ENCODE peak calls at places on chromosome 4, in nine cellular contexts. G is body of pancreas, R is pancreas, A is breast epithelium, F is tibial nerve, V is fibroblast of lung, T is HCT116, Z is Panc1, L is cardiac muscle cell. E is an unnamed sample.
A peak's percentile ranks its signal among the peaks of the same experiment; 100 is the strongest.

GRCh38 chr4:19969492-19969891 is 282.2 kb upstream of the SLIT2 start:
- DNase-seq in V (no peak), T (no peak), F (no peak), G (no peak), R (no peak), A (no peak), Z (no peak), L (no peak), E (no peak)

GRCh38 chr4:6751611-6752485 is 30.7 kb upstream of the KIAA0232 start:
- DNase-seq in F (no peak), A (no peak), Z (no peak), G (no peak), V (no peak), L (no peak), R (no peak), T (no peak), E (no peak)

GRCh38 chr4:10276152-10276551 is 159.6 kb upstream of the WDR1 start:
- DNase-seq in F (no peak), V (no peak), L (no peak), A (no peak), T (no peak), Z (no peak), G (no peak), R (no peak), E (no peak)

GRCh38 chr4:125179727-125180126 is 135.0 kb upstream of the FAT4 start:
- DNase-seq in T (no peak), A (no peak), L (no peak), V (no peak), R (no peak), G (no peak), Z (no peak), F (no peak), E (no peak)

GRCh38 chr4:76429636-76430035 is 5.4 kb upstream of the SHROOM3 start:
- DNase-seq in F (no peak), T (no peak), R (no peak), G (no peak), A (no peak), Z (no peak), L (no peak), V (no peak), E (no peak)

GRCh38 chr4:76984127-76984526 is 34.6 kb downstream of the SEPTIN11 start:
- DNase-seq in R (no peak), F (no peak), L (peak; percentile 71), T (no peak), V (peak; percentile 59), G (no peak), Z (no peak), A (no peak), E (no peak)

GRCh38 chr4:80560337-80560736 is 224.8 kb downstream of the CFAP299 start:
- DNase-seq in G (no peak), Z (no peak), V (no peak), T (no peak), R (peak; percentile 10), F (no peak), L (no peak), A (no peak), E (no peak)

GRCh38 chr4:180455226-180455625 is 1788.0 kb upstream of the TENM3 start:
- DNase-seq in F (no peak), Z (no peak), T (no peak), R (no peak), L (no peak), G (no peak), V (no peak), A (no peak), E (peak; percentile 4)

GRCh38 chr4:113675731-113676707 is 85.5 kb downstream of the CAMK2D start:
- DNase-seq in Z (no peak), T (no peak), A (no peak), V (peak; percentile 19), L (peak; percentile 81), G (no peak), F (no peak), R (no peak), E (no peak)

GRCh38 chr4:152936446-152937279 is 540 bp downstream of the FHDC1 start:
- DNase-seq in V (peak; percentile 44), L (no peak), R (peak; percentile 85), G (peak; percentile 40), T (no peak), A (no peak), Z (no peak), F (no peak), E (peak; percentile 19)

GRCh38 chr4:7818676-7819041 is 121.0 kb downstream of the AFAP1 start:
- DNase-seq in G (no peak), R (no peak), L (no peak), F (no peak), A (no peak), T (no peak), Z (no peak), V (peak; percentile 37), E (no peak)

GRCh38 chr4:108058685-108059440 is 69.2 kb downstream of the HADH start:
- DNase-seq in V (peak; percentile 67), L (peak; percentile 7), T (peak; percentile 68), F (no peak), A (no peak), G (no peak), Z (no peak), R (no peak), E (peak; percentile 46)

GRCh38 chr4:110109455-110109854 is 89.0 kb downstream of the ELOVL6 start:
- DNase-seq in L (no peak), G (no peak), T (no peak), A (no peak), Z (no peak), R (no peak), F (no peak), V (peak; percentile 57), E (no peak)

GRCh38 chr4:172716291-172716690 is 452.3 kb upstream of the GALNT7 start:
- DNase-seq in A (no peak), F (no peak), L (no peak), R (no peak), G (no peak), T (no peak), Z (no peak), V (no peak), E (no peak)

GRCh38 chr4:48467442-48467841 is 15.7 kb upstream of the SLC10A4 start:
- DNase-seq in T (no peak), R (no peak), V (no peak), L (no peak), G (no peak), Z (no peak), A (no peak), F (no peak), E (no peak)

GRCh38 chr4:75513529-75514130 is 573 bp downstream of the RCHY1 start:
- DNase-seq in F (no peak), L (peak; percentile 14), V (peak; percentile 5), A (no peak), G (no peak), R (no peak), T (no peak), Z (no peak), E (no peak)

GRCh38 chr4:110475881-110476818 is at the start of gene ENPEP:
- DNase-seq in Z (no peak), F (peak; percentile 15), T (no peak), R (peak; percentile 61), G (peak; percentile 14), V (peak; percentile 7), L (peak; percentile 71), A (no peak), E (no peak)

GRCh38 chr4:105145059-105145912 is 1.4 kb upstream of the TET2 start:
- DNase-seq in V (no peak), R (no peak), L (no peak), Z (no peak), G (no peak), T (no peak), F (no peak), A (no peak), E (peak; percentile 59)

GRCh38 chr4:37652747-37653527 is 33.2 kb downstream of the RELL1 start:
- DNase-seq in T (no peak), L (no peak), A (no peak), F (no peak), G (no peak), R (no peak), Z (no peak), V (no peak), E (no peak)

GRCh38 chr4:186602978-186603377 is 47.6 kb upstream of the MTNR1A start:
- DNase-seq in R (no peak), F (no peak), Z (no peak), V (no peak), T (no peak), G (no peak), A (no peak), L (no peak), E (no peak)

GRCh38 chr4:54109226-54110018 is 9.5 kb downstream of the GSX2 start:
- DNase-seq in Z (no peak), L (no peak), T (no peak), R (peak; percentile 42), V (no peak), F (no peak), G (no peak), A (no peak), E (no peak)
- H3K4me1 ChIP-seq in Z (no peaks in the 10 kb centered on the region), L (no peaks in the 10 kb centered on the region), T (no peaks in the 10 kb centered on the region), R (no peaks in the 10 kb centered on the region), V (no peaks in the 10 kb centered on the region), F (peaks cover 8% of the 10 kb centered on the region), G (peaks cover 8% of the 10 kb centered on the region), A (no peaks in the 10 kb centered on the region), E (no peaks in the 10 kb centered on the region)

GRCh38 chr4:18689308-18689915 is 667.9 kb upstream of the LCORL start:
- DNase-seq in F (peak; percentile 85), R (no peak), V (peak; percentile 40), Z (peak; percentile 28), G (peak; percentile 53), T (peak; percentile 44), A (peak; percentile 36), L (peak; percentile 77), E (peak; percentile 39)
- TF ChIP-seq CTCF in F (peak; percentile 77), R (peak; percentile 59), V (peak; percentile 89), Z (peak; percentile 73), G (peak; percentile 48), T (peak; percentile 59), A (peak; percentile 59), L (peak; percentile 81), E (peak; percentile 87)

DNA sequence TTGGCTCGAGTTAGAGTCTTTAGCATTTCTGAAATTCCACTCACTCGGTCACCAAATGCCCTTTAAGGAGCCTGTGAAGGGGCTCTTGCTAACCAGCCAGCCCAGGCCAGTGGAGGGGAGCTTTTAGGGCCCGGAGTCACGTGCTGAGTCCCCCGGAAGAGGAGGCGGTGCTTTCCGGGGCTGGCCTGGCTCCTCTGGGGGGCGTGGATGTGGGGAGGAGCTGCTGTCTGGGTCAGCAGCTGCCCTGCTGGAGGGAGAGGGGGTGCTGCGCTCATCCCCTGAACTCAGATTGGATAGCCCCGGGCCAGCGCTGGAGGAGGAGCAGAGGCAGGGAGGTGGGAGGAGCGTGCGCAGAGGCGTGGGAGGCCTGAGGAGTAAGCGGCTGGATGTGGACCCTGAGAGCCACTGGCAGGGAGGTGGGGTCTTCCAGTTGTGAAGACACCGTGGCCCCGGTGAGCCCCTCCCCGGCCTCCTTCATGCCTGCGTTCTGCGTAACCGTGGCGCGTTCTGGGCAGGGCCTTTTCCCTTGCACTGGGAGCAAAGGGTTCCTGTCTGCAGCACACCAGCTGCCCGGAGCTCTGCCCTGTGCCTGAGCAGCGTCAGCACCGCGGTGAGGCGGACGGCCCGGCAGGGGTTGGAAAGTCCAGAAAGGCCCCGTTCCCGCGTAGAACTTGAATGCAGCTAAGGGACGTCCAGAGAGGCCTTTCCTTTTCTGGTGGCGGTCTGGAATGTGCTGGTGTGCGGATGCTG is 19.7 kb downstream of the MAEA start:
- DNase-seq in Z (no peak), R (peak; percentile 86), F (peak; percentile 84), V (peak; percentile 94), T (no peak), A (peak; percentile 81), L (peak; percentile 97), G (peak; percentile 74), E (peak; percentile 83)
- H3K27ac ChIP-seq in Z (no peak overlapping the region), R (peak overlapping the region; percentile 33), F (peak overlapping the region; percentile 64), V (peak overlapping the region; percentile 84), T (no peak overlapping the region), A (peak overlapping the region; percentile 83), L (peak overlapping the region; percentile 97), G (no peak overlapping the region), E (no peak overlapping the region)

GRCh38 chr4:3186609-3187008 is 62.4 kb upstream of the MSANTD1 start:
- DNase-seq in L (no peak), G (no peak), A (no peak), Z (no peak), T (no peak), F (no peak), R (no peak), V (peak; percentile 85), E (no peak)
- H3K4me1 ChIP-seq in L (no peaks in the 10 kb centered on the region), G (peaks cover 34% of the 10 kb centered on the region), A (no peaks in the 10 kb centered on the region), Z (no peaks in the 10 kb centered on the region), T (no peaks in the 10 kb centered on the region), F (no peaks in the 10 kb centered on the region), R (no peaks in the 10 kb centered on the region), V (no peaks in the 10 kb centered on the region), E (peaks cover 2% of the 10 kb centered on the region)

E was measured in foreskin keratinocyte.